ENCODE peak calls at places on chromosomes 16 and 17, in nine cellular contexts. One of them, this sample, is unnamed.

GRCh38 chr17:10069301-10069700 is 129.1 kb downstream of the GAS7 start:
- DNase-seq in heart left ventricle: peak
- DNase-seq in left ventricle myocardium inferior: peak
- DNase-seq in fibroblast of lung: peak
- DNase-seq in endothelial cell of umbilical vein: no peak
- DNase-seq in psoas muscle: peak
- DNase-seq in brain microvascular endothelial cell: no peak
- DNase-seq in CD8-positive, alpha-beta T cell: no peak
- DNase-seq in K562: no peak
- DNase-seq in this sample: no peak

GRCh38 chr17:79148584-79148983 is 74.0 kb downstream of the ENGASE start:
- DNase-seq in fibroblast of lung: no peak
- DNase-seq in brain microvascular endothelial cell: no peak
- DNase-seq in heart left ventricle: no peak
- DNase-seq in CD8-positive, alpha-beta T cell: no peak
- DNase-seq in K562: no peak
- DNase-seq in endothelial cell of umbilical vein: no peak
- DNase-seq in psoas muscle: no peak
- DNase-seq in left ventricle myocardium inferior: no peak
- DNase-seq in this sample: no peak

GRCh38 chr17:31144427-31144826 is 49.6 kb downstream of the NF1 start:
- DNase-seq in endothelial cell of umbilical vein: no peak
- DNase-seq in fibroblast of lung: no peak
- DNase-seq in CD8-positive, alpha-beta T cell: no peak
- DNase-seq in psoas muscle: no peak
- DNase-seq in brain microvascular endothelial cell: no peak
- DNase-seq in K562: no peak
- DNase-seq in left ventricle myocardium inferior: no peak
- DNase-seq in heart left ventricle: no peak
- DNase-seq in this sample: no peak

GRCh38 chr16:3953728-3954410 is 73.4 kb upstream of the CREBBP start:
- DNase-seq in fibroblast of lung: no peak
- DNase-seq in psoas muscle: no peak
- DNase-seq in brain microvascular endothelial cell: no peak
- DNase-seq in K562: no peak
- DNase-seq in CD8-positive, alpha-beta T cell: no peak
- DNase-seq in heart left ventricle: no peak
- DNase-seq in left ventricle myocardium inferior: no peak
- DNase-seq in endothelial cell of umbilical vein: no peak
- DNase-seq in this sample: no peak

GRCh38 chr17:73228748-73229236 is 32.9 kb downstream of the CPSF4L start:
- DNase-seq in psoas muscle: peak
- DNase-seq in heart left ventricle: peak
- DNase-seq in fibroblast of lung: peak
- DNase-seq in endothelial cell of umbilical vein: peak
- DNase-seq in K562: peak
- DNase-seq in brain microvascular endothelial cell: peak
- DNase-seq in CD8-positive, alpha-beta T cell: no peak
- DNase-seq in left ventricle myocardium inferior: peak
- DNase-seq in this sample: peak

GRCh38 chr17:55448681-55449080 is 27.0 kb upstream of the MMD start:
- DNase-seq in left ventricle myocardium inferior: no peak
- DNase-seq in CD8-positive, alpha-beta T cell: no peak
- DNase-seq in fibroblast of lung: peak
- DNase-seq in psoas muscle: no peak
- DNase-seq in brain microvascular endothelial cell: no peak
- DNase-seq in endothelial cell of umbilical vein: no peak
- DNase-seq in K562: no peak
- DNase-seq in heart left ventricle: no peak
- DNase-seq in this sample: no peak

GRCh38 chr16:87744750-87745514 is 20.9 kb downstream of the KLHDC4 start:
- DNase-seq in fibroblast of lung: no peak
- DNase-seq in CD8-positive, alpha-beta T cell: no peak
- DNase-seq in psoas muscle: no peak
- DNase-seq in heart left ventricle: no peak
- DNase-seq in K562: no peak
- DNase-seq in brain microvascular endothelial cell: no peak
- DNase-seq in left ventricle myocardium inferior: no peak
- DNase-seq in endothelial cell of umbilical vein: no peak
- DNase-seq in this sample: no peak

GRCh38 chr17:19024101-19025078 is 19.8 kb upstream of the FAM83G start:
- DNase-seq in fibroblast of lung: no peak
- DNase-seq in heart left ventricle: no peak
- DNase-seq in brain microvascular endothelial cell: peak
- DNase-seq in endothelial cell of umbilical vein: no peak
- DNase-seq in CD8-positive, alpha-beta T cell: peak
- DNase-seq in left ventricle myocardium inferior: peak
- DNase-seq in K562: no peak
- DNase-seq in psoas muscle: peak
- DNase-seq in this sample: peak

GRCh38 chr17:73400915-73401545 is 89.2 kb upstream of the CDC42EP4 start:
- DNase-seq in left ventricle myocardium inferior: no peak
- DNase-seq in fibroblast of lung: no peak
- DNase-seq in brain microvascular endothelial cell: no peak
- DNase-seq in endothelial cell of umbilical vein: no peak
- DNase-seq in psoas muscle: no peak
- DNase-seq in heart left ventricle: no peak
- DNase-seq in CD8-positive, alpha-beta T cell: no peak
- DNase-seq in K562: no peak
- DNase-seq in this sample: no peak

GRCh38 chr16:70730016-70730415 is 44.2 kb upstream of the MTSS2 start:
- DNase-seq in heart left ventricle: no peak
- DNase-seq in endothelial cell of umbilical vein: no peak
- DNase-seq in fibroblast of lung: no peak
- DNase-seq in left ventricle myocardium inferior: no peak
- DNase-seq in brain microvascular endothelial cell: no peak
- DNase-seq in psoas muscle: no peak
- DNase-seq in K562: no peak
- DNase-seq in CD8-positive, alpha-beta T cell: no peak
- DNase-seq in this sample: no peak

DNA sequence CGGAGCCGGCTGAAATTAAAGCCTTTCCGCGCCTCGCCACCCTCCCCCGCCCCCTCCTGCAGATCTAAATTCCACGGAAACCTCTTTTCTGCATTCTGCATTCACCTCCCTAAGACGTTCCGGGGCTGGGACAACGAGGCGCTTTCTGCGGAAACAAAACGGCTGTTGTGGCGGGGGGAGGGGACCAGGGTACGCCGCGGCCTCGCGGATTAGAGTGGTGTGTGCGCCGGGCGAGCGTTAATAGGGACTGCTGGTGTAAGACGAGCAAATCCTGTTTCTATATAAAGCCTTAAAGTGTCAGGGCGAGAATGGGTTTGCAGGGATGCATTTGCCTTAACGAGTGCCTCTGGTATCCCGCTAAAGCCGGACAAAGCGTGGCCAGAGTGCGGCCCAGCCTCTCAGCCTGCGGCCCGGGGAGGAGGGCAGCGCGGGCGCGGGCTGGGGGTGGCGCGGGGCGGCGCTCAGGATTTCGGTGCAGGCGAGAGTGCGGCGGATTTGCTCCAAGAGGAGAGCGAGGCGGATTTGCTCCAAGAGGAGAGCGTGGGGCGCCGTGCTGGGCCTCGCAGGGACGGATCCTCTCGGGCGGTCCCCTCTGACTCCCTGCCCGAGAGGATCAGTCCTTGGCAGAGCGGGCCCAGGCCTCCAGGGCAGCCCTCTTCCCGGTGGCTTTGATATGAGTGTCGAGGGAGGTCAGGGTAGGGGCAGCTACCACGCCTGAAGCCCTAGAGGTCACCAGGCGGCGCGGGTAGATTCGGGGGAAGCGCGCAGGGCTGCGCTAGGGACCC is 5.1 kb downstream of the BAHCC1 start:
- DNase-seq in heart left ventricle: no peak
- DNase-seq in CD8-positive, alpha-beta T cell: no peak
- DNase-seq in left ventricle myocardium inferior: peak
- DNase-seq in psoas muscle: peak
- DNase-seq in fibroblast of lung: peak
- DNase-seq in K562: peak
- DNase-seq in brain microvascular endothelial cell: no peak
- DNase-seq in endothelial cell of umbilical vein: peak
- DNase-seq in this sample: no peak
- H3K27ac ChIP-seq in heart left ventricle: peak
- H3K27ac ChIP-seq in CD8-positive, alpha-beta T cell: no peak
- H3K27ac ChIP-seq in left ventricle myocardium inferior: peak
- H3K27ac ChIP-seq in psoas muscle: peak
- H3K27ac ChIP-seq in fibroblast of lung: peak
- H3K27ac ChIP-seq in K562: peak
- H3K27ac ChIP-seq in brain microvascular endothelial cell: peak
- H3K27ac ChIP-seq in endothelial cell of umbilical vein: peak
- H3K27ac ChIP-seq in this sample: peak

DNA sequence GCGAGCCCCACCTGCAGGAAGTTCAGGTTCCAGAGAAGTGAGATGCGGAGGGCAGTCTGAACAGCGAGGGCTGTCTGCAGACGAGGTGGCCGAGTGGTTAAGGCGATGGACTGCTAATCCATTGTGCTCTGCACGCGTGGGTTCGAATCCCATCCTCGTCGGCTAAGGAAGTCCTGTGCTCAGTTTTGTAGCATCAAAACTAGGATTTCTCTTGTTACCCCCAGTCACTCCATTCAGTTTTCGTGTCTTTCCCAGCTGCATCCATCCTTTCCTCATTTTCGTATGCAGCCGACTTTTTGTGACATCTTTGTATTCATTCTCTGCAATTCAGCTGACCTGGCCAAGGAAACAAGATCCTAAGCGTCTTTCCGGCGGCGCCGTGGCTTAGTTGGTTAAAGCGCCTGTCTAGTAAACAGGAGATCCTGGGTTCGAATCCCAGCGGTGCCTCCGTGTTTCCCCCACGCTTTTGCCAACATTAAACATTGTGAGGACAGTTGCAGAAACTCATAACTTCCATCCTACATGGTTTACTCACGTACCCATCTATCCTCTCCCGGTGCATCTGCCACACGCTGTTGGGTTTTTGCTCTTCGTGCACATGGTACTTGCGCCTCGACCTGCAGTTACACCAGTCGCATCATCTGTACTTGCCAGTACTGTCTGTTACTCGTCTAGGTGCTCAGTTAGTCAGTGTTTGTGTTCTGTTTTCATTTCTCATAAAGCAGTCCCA is 3.0 kb downstream of the BORCS6 start:
- DNase-seq in psoas muscle: peak
- DNase-seq in left ventricle myocardium inferior: peak
- DNase-seq in endothelial cell of umbilical vein: peak
- DNase-seq in heart left ventricle: peak
- DNase-seq in K562: peak
- DNase-seq in fibroblast of lung: peak
- DNase-seq in brain microvascular endothelial cell: peak
- DNase-seq in CD8-positive, alpha-beta T cell: peak
- DNase-seq in this sample: peak
- TF ChIP-seq CTCF in psoas muscle: peak
- TF ChIP-seq CTCF in left ventricle myocardium inferior: peak
- TF ChIP-seq CTCF in endothelial cell of umbilical vein: no peak
- TF ChIP-seq CTCF in heart left ventricle: no peak
- TF ChIP-seq CTCF in K562: peak
- TF ChIP-seq CTCF in fibroblast of lung: peak
- TF ChIP-seq CTCF in brain microvascular endothelial cell: peak
- TF ChIP-seq CTCF in CD8-positive, alpha-beta T cell: peak
- TF ChIP-seq CTCF in this sample: peak

GRCh38 chr17:34054495-34054894 is 200.6 kb upstream of the CCL2 start:
- DNase-seq in K562: no peak
- DNase-seq in CD8-positive, alpha-beta T cell: no peak
- DNase-seq in heart left ventricle: no peak
- DNase-seq in brain microvascular endothelial cell: no peak
- DNase-seq in left ventricle myocardium inferior: no peak
- DNase-seq in fibroblast of lung: no peak
- DNase-seq in psoas muscle: no peak
- DNase-seq in endothelial cell of umbilical vein: no peak
- DNase-seq in this sample: no peak

DNA sequence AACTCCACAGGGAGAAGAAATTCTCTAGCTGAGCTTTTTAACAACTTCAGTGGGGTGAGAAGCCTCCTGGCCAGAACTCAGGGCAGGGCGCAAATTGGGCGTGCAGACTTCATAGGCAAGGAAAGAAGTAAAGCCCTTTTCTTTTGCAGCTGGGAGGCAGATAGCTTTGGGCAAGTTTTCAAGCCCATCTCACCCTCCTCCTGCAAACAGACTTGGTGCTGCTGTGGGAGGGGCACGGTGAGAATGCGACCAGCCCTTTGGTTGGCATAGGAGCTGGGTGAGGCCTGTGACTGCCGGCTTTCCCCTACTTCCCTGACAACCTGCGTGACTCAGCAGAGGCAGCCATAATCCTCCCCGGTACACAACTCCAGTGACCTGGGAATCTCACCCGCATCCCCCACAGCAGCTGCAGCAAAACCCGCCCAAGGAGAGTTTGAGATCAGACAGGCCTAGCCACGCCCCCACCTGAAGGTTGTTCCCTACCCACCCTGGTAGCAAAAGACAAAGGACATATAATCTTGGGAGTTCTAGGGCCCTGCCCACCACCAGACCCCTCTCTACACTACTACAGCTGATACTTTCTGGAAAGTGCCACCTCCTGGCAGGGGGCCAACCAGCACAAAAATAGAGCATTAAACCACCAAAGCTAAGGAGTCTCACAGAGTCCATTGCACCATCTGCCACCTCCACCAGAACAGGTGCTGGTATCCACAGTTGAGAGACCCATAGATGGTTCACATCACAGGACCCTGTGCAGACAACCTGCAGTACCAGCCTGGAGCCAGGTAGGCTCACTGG is 195.5 kb upstream of the CCL2 start:
- DNase-seq in CD8-positive, alpha-beta T cell: no peak
- DNase-seq in K562: no peak
- DNase-seq in heart left ventricle: no peak
- DNase-seq in brain microvascular endothelial cell: no peak
- DNase-seq in psoas muscle: no peak
- DNase-seq in endothelial cell of umbilical vein: no peak
- DNase-seq in fibroblast of lung: no peak
- DNase-seq in left ventricle myocardium inferior: no peak
- DNase-seq in this sample: no peak
- H3K27ac ChIP-seq in CD8-positive, alpha-beta T cell: no peak
- H3K27ac ChIP-seq in K562: no peak
- H3K27ac ChIP-seq in heart left ventricle: no peak
- H3K27ac ChIP-seq in brain microvascular endothelial cell: no peak
- H3K27ac ChIP-seq in psoas muscle: no peak
- H3K27ac ChIP-seq in endothelial cell of umbilical vein: no peak
- H3K27ac ChIP-seq in fibroblast of lung: no peak
- H3K27ac ChIP-seq in left ventricle myocardium inferior: no peak
- H3K27ac ChIP-seq in this sample: no peak

DNA sequence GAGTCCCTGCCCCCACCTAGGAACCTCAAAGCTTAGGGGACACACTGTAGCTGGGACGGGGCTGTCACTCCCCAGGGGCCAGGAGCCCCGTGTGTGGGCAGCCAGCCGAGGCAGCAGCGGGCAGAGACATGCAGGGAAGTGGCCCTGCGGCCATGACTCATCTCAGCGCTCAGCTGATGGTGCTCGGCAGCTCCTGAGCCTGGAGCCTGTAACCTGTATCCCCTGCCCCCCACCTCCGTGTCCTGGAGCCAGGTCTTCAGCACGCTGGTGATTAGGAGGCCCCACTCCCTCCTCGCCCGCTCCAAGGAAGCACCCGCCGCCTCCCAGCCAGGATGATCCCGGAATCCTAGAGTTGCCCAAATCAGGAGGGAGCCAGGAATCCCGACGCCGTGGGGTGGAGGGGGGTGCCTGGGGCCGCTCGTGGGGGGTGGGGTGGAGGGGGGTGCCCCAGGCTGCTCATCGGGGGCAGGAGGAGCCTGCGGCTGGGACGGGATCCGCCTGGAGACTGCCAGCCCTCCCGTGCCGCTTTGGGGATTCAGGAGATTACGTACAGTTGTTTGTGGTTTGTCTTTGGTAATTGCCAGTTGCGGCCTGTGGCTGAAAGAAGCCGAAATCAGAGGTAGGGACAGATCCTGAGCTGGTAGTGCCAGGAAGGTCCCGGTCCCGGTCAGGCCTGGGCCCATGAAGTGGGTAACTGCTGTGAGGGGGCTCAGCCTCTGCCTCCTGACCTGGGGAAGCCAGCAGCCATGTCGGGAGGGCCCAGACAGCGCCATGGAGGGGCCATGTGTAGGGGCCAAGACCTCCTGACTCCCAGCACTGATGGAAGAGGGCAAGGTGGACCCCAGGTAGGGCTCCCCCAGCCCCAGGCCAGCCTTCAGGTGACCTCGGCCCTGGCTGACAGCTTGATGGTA is 35.3 kb upstream of the SSTR5 start:
- DNase-seq in psoas muscle: no peak
- DNase-seq in left ventricle myocardium inferior: no peak
- DNase-seq in heart left ventricle: no peak
- DNase-seq in fibroblast of lung: no peak
- DNase-seq in endothelial cell of umbilical vein: no peak
- DNase-seq in CD8-positive, alpha-beta T cell: no peak
- DNase-seq in brain microvascular endothelial cell: no peak
- DNase-seq in K562: no peak
- DNase-seq in this sample: peak
- TF ChIP-seq CTCF in psoas muscle: no peak
- TF ChIP-seq CTCF in left ventricle myocardium inferior: no peak
- TF ChIP-seq CTCF in heart left ventricle: no peak
- TF ChIP-seq CTCF in fibroblast of lung: no peak
- TF ChIP-seq CTCF in endothelial cell of umbilical vein: no peak
- TF ChIP-seq CTCF in CD8-positive, alpha-beta T cell: no peak
- TF ChIP-seq CTCF in brain microvascular endothelial cell: no peak
- TF ChIP-seq CTCF in K562: no peak
- TF ChIP-seq CTCF in this sample: no peak